ENCODE peak calls at places on chromosomes 1 and 21, in seven cellular contexts. T is esophagus squamous epithelium, H is stomach, O is A549, L is prostate gland, Y is tibial nerve, N is spleen. U is an unnamed sample.

GRCh38 chr1:119987112-119987511 is 82.3 kb downstream of the NOTCH2 start:
- DNase-seq in T (no peak), H (no peak), O (peak; percentile 3), L (no peak), Y (no peak), N (no peak), U (no peak)

GRCh38 chr1:167455786-167456446 is 62.4 kb downstream of the CD247 start:
- DNase-seq in T (no peak), H (peak; percentile 37), O (no peak), L (peak; percentile 17), Y (no peak), N (no peak), U (peak; percentile 30)

GRCh38 chr1:59985901-59986735 is 59.5 kb upstream of the CYP2J2 start:
- DNase-seq in T (no peak), H (no peak), O (no peak), L (no peak), Y (no peak), N (no peak), U (no peak)

GRCh38 chr1:19342077-19342775 is 30.1 kb downstream of the SLC66A1 start:
- DNase-seq in T (no peak), H (no peak), O (no peak), L (no peak), Y (peak; percentile 40), N (no peak), U (no peak)

GRCh38 chr1:38308780-38309179 is 262.2 kb upstream of the POU3F1 start:
- DNase-seq in T (no peak), H (no peak), O (no peak), L (no peak), Y (no peak), N (no peak), U (no peak)

GRCh38 chr1:234309598-234310459 is 63.4 kb upstream of the COA6 start:
- DNase-seq in T (no peak), H (peak; percentile 75), O (peak; percentile 86), L (peak; percentile 71), Y (peak; percentile 45), N (peak; percentile 85), U (no peak)

GRCh38 chr1:188433428-188433827 is 1604.7 kb downstream of the PLA2G4A start:
- DNase-seq in T (no peak), H (no peak), O (no peak), L (no peak), Y (no peak), N (no peak), U (no peak)

GRCh38 chr1:54973205-54973921 is 7.1 kb upstream of the TMEM61 start:
- DNase-seq in T (no peak), H (peak; percentile 35), O (peak; percentile 44), L (no peak), Y (peak; percentile 36), N (no peak), U (no peak)

GRCh38 chr21:44952116-44952928 is 12.5 kb downstream of the SLX9 start:
- DNase-seq in T (no peak), H (no peak), O (no peak), L (no peak), Y (no peak), N (peak; percentile 70), U (no peak)

GRCh38 chr1:39394598-39394997 is 96.8 kb upstream of the BMP8A start:
- DNase-seq in T (no peak), H (no peak), O (no peak), L (peak; percentile 17), Y (no peak), N (no peak), U (no peak)

GRCh38 chr1:207007352-207008033 is 25.1 kb downstream of the C1orf116 start:
- DNase-seq in T (no peak), H (peak; percentile 74), O (peak; percentile 89), L (peak; percentile 61), Y (peak; percentile 23), N (no peak), U (no peak)

GRCh38 chr1:96361961-96362360 is 359.6 kb upstream of the PTBP2 start:
- DNase-seq in T (no peak), H (no peak), O (no peak), L (no peak), Y (no peak), N (no peak), U (no peak)

GRCh38 chr1:36321119-36321951 is 2.1 kb downstream of the EVA1B start:
- DNase-seq in T (no peak), H (peak; percentile 60), O (no peak), L (no peak), Y (peak; percentile 78), N (peak; percentile 87), U (peak; percentile 94)

GRCh38 chr1:179129702-179130473 is 48.0 kb downstream of the TOR3A start:
- DNase-seq in T (no peak), H (no peak), O (no peak), L (no peak), Y (no peak), N (no peak), U (no peak)

GRCh38 chr1:53944469-53945182 is 873 bp downstream of the IFT25 start:
- DNase-seq in T (no peak), H (no peak), O (no peak), L (no peak), Y (no peak), N (peak; percentile 78), U (peak; percentile 33)

GRCh38 chr1:100782473-100783010 is 63.0 kb downstream of the VCAM1 start:
- DNase-seq in T (no peak), H (no peak), O (no peak), L (no peak), Y (no peak), N (no peak), U (no peak)

GRCh38 chr1:193417420-193417819 is 231.0 kb upstream of the B3GALT2 start:
- DNase-seq in T (no peak), H (no peak), O (no peak), L (no peak), Y (no peak), N (no peak), U (peak; percentile 28)

GRCh38 chr1:24966724-24967346 is 36.8 kb upstream of the RUNX3 start:
- DNase-seq in T (no peak), H (no peak), O (peak; percentile 17), L (no peak), Y (no peak), N (peak; percentile 66), U (no peak)

GRCh38 chr1:94529416-94529815 is 12.1 kb downstream of the F3 start:
- DNase-seq in T (no peak), H (no peak), O (no peak), L (no peak), Y (no peak), N (no peak), U (no peak)

GRCh38 chr1:147225193-147225730 is at the start of gene FMO5:
- DNase-seq in T (no peak), H (peak; percentile 78), O (peak; percentile 76), L (peak; percentile 68), Y (peak; percentile 70), N (peak; percentile 85), U (peak; percentile 75)

GRCh38 chr1:35190784-35191183 is 2.2 kb downstream of the SFPQ start:
- DNase-seq in T (no peak), H (no peak), O (no peak), L (no peak), Y (no peak), N (no peak), U (no peak)

GRCh38 chr1:37691497-37692077 is 729 bp upstream of the CDCA8 start:
- DNase-seq in T (no peak), H (peak; percentile 59), O (peak; percentile 17), L (peak; percentile 16), Y (no peak), N (peak; percentile 90), U (peak; percentile 74)

GRCh38 chr1:46131093-46131492 is 1.3 kb downstream of the PIK3R3 start:
- DNase-seq in T (no peak), H (no peak), O (no peak), L (no peak), Y (no peak), N (no peak), U (no peak)

DNA sequence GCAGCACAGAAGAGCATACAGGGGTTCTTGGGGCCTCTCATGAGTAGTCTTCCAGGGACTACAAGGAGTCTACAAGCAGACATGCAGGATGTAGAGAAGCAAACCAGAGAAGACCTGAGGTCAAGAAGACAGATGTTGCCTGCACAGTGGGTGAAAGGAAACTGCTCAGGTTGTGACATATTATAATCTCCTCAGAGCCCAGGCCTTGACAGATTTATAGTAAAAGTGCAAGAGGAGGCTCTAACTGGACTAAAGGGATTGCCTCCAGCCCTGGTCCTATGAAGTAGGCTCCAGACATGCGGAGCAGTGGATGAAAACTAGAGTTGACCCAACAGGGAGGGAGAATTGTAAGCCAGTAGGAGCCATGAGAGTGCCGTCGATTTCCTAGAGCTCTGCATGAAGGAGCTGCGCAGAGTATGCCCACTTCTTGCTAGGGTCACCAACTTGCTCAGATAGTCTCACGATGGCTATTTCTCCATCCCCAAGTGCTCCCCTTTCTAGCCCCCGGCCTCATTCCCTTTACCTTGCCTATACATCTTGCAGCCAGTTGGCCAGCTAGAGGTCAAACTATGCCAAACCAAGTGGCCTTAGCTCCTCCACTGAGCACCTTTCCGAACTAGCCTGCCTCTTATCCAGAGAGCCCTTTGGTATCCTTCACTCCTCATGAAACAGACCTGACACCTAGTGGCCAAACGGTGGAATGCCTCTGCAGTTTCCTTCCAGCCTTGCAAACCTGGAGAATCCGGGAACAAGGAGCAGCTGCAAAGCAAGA is 36.2 kb upstream of the IPO9 start:
- DNase-seq in T (no peak), H (peak; percentile 81), O (peak; percentile 90), L (peak; percentile 71), Y (peak; percentile 87), N (no peak), U (peak; percentile 84)
- TF ChIP-seq POLR2A in T (no peak), H (no peak), O (no peak), L (no peak), Y (no peak), N (no peak), U (no peak)

GRCh38 chr1:236425031-236425663 is 31.1 kb downstream of the EDARADD start:
- DNase-seq in T (no peak), H (no peak), O (peak; percentile 33), L (no peak), Y (no peak), N (no peak), U (no peak)
- TF ChIP-seq POLR2A in T (no peak), H (no peak), O (no peak), L (no peak), Y (no peak), N (no peak), U (no peak)

GRCh38 chr21:21051109-21052055 is 53.2 kb downstream of the NCAM2 start:
- DNase-seq in T (no peak), H (no peak), O (no peak), L (no peak), Y (no peak), N (no peak), U (no peak)

GRCh38 chr21:21045538-21045937 is 47.3 kb downstream of the NCAM2 start:
- DNase-seq in T (no peak), H (no peak), O (no peak), L (no peak), Y (no peak), N (no peak), U (no peak)

DNA sequence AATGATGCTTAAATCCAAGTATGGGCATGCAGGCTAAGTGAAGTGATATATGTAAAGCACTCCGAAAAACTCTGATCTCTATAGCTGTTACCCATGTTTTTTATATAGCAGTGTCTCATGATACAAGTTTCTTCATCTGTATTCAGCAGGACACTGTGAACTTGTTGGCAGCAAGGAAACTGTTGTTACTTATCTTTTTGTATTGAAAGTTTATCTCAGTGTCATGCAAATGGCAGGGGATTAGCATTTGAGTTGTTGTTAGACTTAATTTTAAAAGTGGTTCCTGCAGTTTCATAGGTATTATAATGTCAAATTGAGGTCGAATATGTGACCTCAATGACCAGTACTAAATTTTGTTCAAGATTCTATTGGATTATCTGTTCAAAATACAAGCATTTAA is 47.9 kb downstream of the NCAM2 start:
- DNase-seq in T (no peak), H (no peak), O (no peak), L (no peak), Y (no peak), N (no peak), U (no peak)
- TF ChIP-seq POLR2A in T (no peak), H (no peak), O (no peak), L (no peak), Y (no peak), N (no peak), U (no peak)

GRCh38 chr21:25983745-25984144 is 186.8 kb downstream of the APP start:
- DNase-seq in T (no peak), H (no peak), O (no peak), L (no peak), Y (no peak), N (no peak), U (no peak)
- TF ChIP-seq POLR2A in T (no peak), H (no peak), O (no peak), L (no peak), Y (no peak), N (no peak), U (no peak)

U was measured in ovary.